ENCODE peak calls at places on chromosomes 12 and 14, in eight cellular contexts. W is psoas muscle; F is ascending aorta; C is naive thymus-derived CD4-positive, alpha-beta T cell; P is lung; H is IMR-90; L is left ventricle myocardium inferior; D is body of pancreas. S is an unnamed sample. For H3K36me3 and H3K4me1, the result is how much of the 10 kb centered on the place peaks cover.

GRCh38 chr14:79629372-79629771 is 581.9 kb downstream of the DIO2 start:
- DNase-seq in P (no peak), F (no peak), D (no peak), W (no peak), H (no peak), L (no peak), C (no peak), S (no peak)

GRCh38 chr12:11771895-11772502 is 122.5 kb downstream of the ETV6 start:
- DNase-seq in W (no peak), F (no peak), P (no peak), L (no peak), D (no peak), C (no peak), H (peak), S (no peak)

GRCh38 chr12:101498252-101498651 is 23.1 kb downstream of the SPIC start:
- DNase-seq in D (no peak), C (no peak), H (no peak), W (no peak), P (no peak), F (no peak), L (no peak), S (no peak)

GRCh38 chr12:117032593-117033381 is 66.4 kb downstream of the TESC start:
- DNase-seq in W (no peak), P (no peak), D (peak), L (no peak), F (peak), H (peak), C (no peak), S (no peak)

GRCh38 chr12:102120564-102120873 is 536 bp downstream of the PARPBP start:
- DNase-seq in F (no peak), W (no peak), L (no peak), C (no peak), P (no peak), H (no peak), D (no peak), S (no peak)

GRCh38 chr14:98651042-98651441 is 621.0 kb downstream of the BCL11B start:
- DNase-seq in D (no peak), P (no peak), H (no peak), F (no peak), L (no peak), W (no peak), C (no peak), S (no peak)

GRCh38 chr12:100566887-100567637 is 6.4 kb upstream of the GAS2L3 start:
- DNase-seq in P (peak), D (peak), W (no peak), H (peak), C (no peak), L (no peak), F (no peak), S (no peak)

GRCh38 chr12:123076604-123077297 is 74.1 kb downstream of the PITPNM2 start:
- DNase-seq in C (peak), P (no peak), F (no peak), H (no peak), L (no peak), W (no peak), D (no peak), S (no peak)

GRCh38 chr12:50166776-50167025 is 468 bp downstream of the CERS5 start:
- DNase-seq in D (peak), H (no peak), C (peak), F (no peak), W (no peak), P (peak), L (peak), S (no peak)

GRCh38 chr12:51827925-51828818 is 20.3 kb downstream of the FIGNL2 start:
- DNase-seq in H (peak), F (no peak), D (no peak), L (no peak), W (no peak), P (peak), C (no peak), S (no peak)

GRCh38 chr12:29316772-29317171 is 64.2 kb downstream of the ERGIC2 start:
- DNase-seq in W (peak), D (no peak), P (no peak), L (peak), H (peak), C (no peak), F (no peak), S (no peak)

GRCh38 chr14:97149775-97150174 is 352.6 kb downstream of the VRK1 start:
- DNase-seq in F (no peak), D (no peak), C (no peak), H (no peak), P (no peak), L (no peak), W (no peak), S (no peak)

GRCh38 chr14:53942970-53943750 is 13.5 kb downstream of the BMP4 start:
- DNase-seq in D (no peak), H (no peak), L (no peak), F (no peak), P (no peak), C (no peak), W (no peak), S (no peak)

GRCh38 chr14:92455231-92455630 is 58.4 kb upstream of the RIN3 start:
- DNase-seq in H (no peak), P (no peak), W (no peak), D (no peak), F (no peak), C (no peak), L (no peak), S (no peak)
- H3K4me3 ChIP-seq in H (no peak), P (no peak), W (no peak), D (no peak), F (no peak), C (no peak), L (no peak), S (no peak)

DNA sequence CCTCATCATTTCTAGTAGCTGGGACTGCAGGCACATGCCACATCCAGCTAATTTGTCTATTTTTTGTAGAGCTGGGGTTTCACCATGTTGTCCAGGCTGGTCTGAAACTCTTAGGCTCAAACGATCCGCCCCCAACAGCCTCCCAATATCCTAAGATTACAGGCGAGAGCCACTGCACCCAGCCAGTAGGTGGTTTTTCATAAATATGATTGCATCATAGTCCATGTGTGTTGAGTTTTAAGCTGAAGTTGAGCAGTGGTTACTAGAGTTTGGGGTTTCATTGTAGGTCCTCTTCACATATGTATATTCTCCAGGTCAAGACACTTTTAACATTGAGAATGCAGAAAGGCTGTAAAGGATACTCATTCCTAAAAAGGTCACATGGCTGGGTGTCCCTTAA is 13.1 kb upstream of the TNS2 start:
- DNase-seq in W (no peak), F (no peak), H (no peak), L (no peak), D (no peak), P (no peak), C (no peak), S (no peak)
- H3K36me3 ChIP-seq in W (under half), F (half or more), H (half or more), L (half or more), D (half or more), P (under half), C (under half), S (half or more)

GRCh38 chr14:23437142-23438129 is 2.0 kb upstream of the MYH7 start:
- DNase-seq in H (no peak), F (no peak), C (no peak), W (no peak), D (no peak), L (no peak), P (no peak), S (no peak)

GRCh38 chr14:23436327-23437141 is 1.1 kb upstream of the MYH7 start:
- DNase-seq in F (peak), H (no peak), P (no peak), L (no peak), C (no peak), W (no peak), D (peak), S (no peak)

GRCh38 chr14:23441076-23441475 is 5.6 kb upstream of the MYH7 start:
- DNase-seq in W (no peak), L (no peak), H (no peak), D (no peak), C (no peak), F (no peak), P (no peak), S (no peak)

GRCh38 chr14:23438130-23438893 is 2.9 kb upstream of the MYH7 start:
- DNase-seq in H (no peak), C (no peak), P (no peak), L (peak), F (no peak), D (no peak), W (no peak), S (no peak)

DNA sequence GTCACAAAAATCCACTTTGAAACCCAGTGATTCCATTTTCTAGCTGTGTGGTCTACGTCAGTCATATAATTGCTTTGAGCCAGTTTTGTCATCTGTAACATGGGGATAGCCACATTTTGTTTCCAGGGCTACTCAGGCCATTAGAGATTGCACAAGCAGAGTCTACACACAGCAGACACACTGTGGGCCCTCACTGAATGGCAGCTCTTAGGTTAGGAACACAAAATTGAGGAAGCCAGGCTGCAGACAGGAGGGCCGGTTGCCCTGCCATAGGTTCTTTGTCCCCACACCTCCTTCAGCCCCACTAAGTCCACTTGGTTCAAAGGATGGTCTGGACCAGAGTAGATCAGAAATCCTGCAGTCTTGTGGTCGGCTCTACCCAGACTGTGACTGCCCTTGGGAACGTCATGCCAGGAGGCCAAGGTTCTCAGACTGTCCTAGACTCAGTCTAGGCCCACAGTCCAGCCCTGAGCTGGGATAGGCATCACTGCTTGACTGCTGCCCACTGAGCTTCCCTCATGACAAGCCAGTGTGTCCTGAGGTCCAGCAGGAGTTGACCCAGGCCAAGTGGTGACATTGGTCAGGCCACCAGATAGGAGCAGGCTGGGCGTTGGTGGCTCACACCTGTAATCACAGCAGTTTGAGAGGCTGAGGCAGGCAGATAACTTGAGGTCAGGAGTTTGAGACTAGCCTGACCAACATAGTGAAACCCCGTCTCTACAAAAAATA is 3.8 kb upstream of the MYH7 start:
- DNase-seq in W (no peak), H (no peak), D (no peak), L (no peak), P (no peak), F (no peak), C (no peak), S (no peak)
- H3K4me1 ChIP-seq in W (under half), H (under half), D (under half), L (under half), P (under half), F (under half), C (under half), S (under half)

GRCh38 chr14:32375663-32376062 is 46.6 kb downstream of the AKAP6 start:
- DNase-seq in L (no peak), D (no peak), P (no peak), C (no peak), W (no peak), H (no peak), F (no peak), S (no peak)
- H3K4me3 ChIP-seq in L (no peak), D (no peak), P (no peak), C (no peak), W (no peak), H (no peak), F (no peak), S (no peak)

S was measured in thoracic aorta.